ENCODE peak calls at places on chromosomes 11 and 22, in four cellular contexts. D is DND-41, J is left ventricle myocardium inferior, H is GM12878. B is an unnamed sample.

GRCh38 chr11:93939084-93939780 is 81.9 kb upstream of the HEPHL1 start:
- DNase-seq in H (no peak), J (no peak), D (no peak), B (no peak)

GRCh38 chr22:20550851-20551744 is 43.7 kb downstream of the MED15 start:
- DNase-seq in J (no peak), D (no peak), H (peak; percentile 12), B (peak; percentile 80)

GRCh38 chr11:5696210-5696609 is 6.6 kb downstream of the TRIM22 start:
- DNase-seq in H (no peak), J (no peak), D (no peak), B (no peak)

GRCh38 chr11:83054904-83055380 is 16.8 kb downstream of the RAB30 start:
- DNase-seq in H (no peak), J (no peak), D (no peak), B (no peak)

GRCh38 chr11:118171274-118172062 is 5.0 kb downstream of the SCN2B start:
- DNase-seq in D (peak; percentile 80), J (peak; percentile 71), H (no peak), B (peak; percentile 62)

GRCh38 chr11:12799373-12799835 is 125.2 kb downstream of the TEAD1 start:
- DNase-seq in D (no peak), J (no peak), H (no peak), B (no peak)

GRCh38 chr11:3047637-3048036 is 9.6 kb downstream of the CARS1 start:
- DNase-seq in J (no peak), D (no peak), H (no peak), B (no peak)

GRCh38 chr11:119590651-119591308 is 138.2 kb downstream of the NECTIN1 start:
- DNase-seq in H (no peak), J (no peak), D (no peak), B (no peak)

GRCh38 chr22:23192133-23192532 is 11.8 kb downstream of the BCR start:
- DNase-seq in J (no peak), D (no peak), H (no peak), B (no peak)

DNA sequence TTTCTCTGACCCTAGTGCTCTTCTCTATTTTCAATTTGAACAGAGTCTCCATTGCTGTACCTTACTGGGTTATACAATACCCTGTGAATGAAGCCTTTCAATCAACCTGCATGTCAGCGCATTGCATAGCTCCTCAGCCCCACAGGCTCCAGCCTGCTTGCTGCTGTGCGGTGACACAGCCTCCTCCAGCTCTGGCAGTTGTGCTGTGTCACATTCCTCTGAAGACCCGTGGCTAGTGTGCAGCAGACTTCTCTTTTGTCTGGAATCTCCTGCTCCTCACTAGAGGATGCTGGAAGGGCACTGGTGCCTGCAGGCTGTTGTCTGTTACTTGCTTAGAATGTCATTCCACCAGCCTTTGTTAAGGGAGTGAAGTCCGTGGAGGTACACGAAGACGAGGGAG is 390.1 kb upstream of the B3GAT1 start:
- DNase-seq in H (no peak), D (no peak), J (no peak), B (no peak)
- H3K27ac ChIP-seq in H (no peak overlapping the region), D (no peak overlapping the region), J (no peak overlapping the region), B (no peak overlapping the region)

GRCh38 chr11:128208329-128209220 is 378.8 kb downstream of the ETS1 start:
- DNase-seq in D (no peak), H (no peak), J (no peak), B (no peak)
- H3K4me3 ChIP-seq in D (no peak overlapping the region), H (no peak overlapping the region), J (no peak overlapping the region), B (no peak overlapping the region)

GRCh38 chr11:95156133-95156731 is 66.6 kb downstream of the ENDOD1 start:
- DNase-seq in J (no peak), D (no peak), H (no peak), B (no peak)

GRCh38 chr11:95152878-95153856 is 63.5 kb downstream of the ENDOD1 start:
- DNase-seq in H (peak; percentile 26), D (no peak), J (no peak), B (peak; percentile 26)

GRCh38 chr11:95154514-95154913 is 64.9 kb downstream of the ENDOD1 start:
- DNase-seq in D (peak; percentile 27), H (no peak), J (no peak), B (no peak)

GRCh38 chr11:95155385-95155784 is 65.7 kb downstream of the ENDOD1 start:
- DNase-seq in J (no peak), D (no peak), H (no peak), B (no peak)

DNA sequence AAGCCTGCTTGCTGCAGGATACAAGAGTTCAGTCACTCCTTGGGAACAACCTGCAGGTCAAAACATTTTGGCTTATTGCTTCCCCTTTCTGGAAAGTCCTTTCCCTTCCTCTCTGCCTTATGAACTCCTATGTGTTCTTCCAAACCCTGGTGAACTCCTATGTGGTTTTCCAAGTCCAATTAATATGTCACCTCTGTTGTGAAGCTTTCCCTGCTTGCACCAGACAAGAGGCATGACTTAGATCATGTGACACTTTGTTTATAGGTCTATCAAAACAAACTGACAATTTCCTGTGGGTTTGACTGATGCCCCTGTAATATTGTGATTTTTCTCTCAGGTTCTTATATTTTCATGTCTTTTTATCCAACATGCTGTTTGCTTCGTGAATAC is 64.2 kb downstream of the ENDOD1 start:
- DNase-seq in J (no peak), D (no peak), H (no peak), B (no peak)
- H3K27ac ChIP-seq in J (peak overlapping the region; percentile 18), D (no peak overlapping the region), H (no peak overlapping the region), B (peak overlapping the region; percentile 62)

GRCh38 chr22:17749605-17750395 is 24.5 kb downstream of the BID start:
- DNase-seq in J (no peak), H (no peak), D (no peak), B (no peak)

GRCh38 chr22:17744430-17744829 is 29.8 kb downstream of the BID start:
- DNase-seq in H (no peak), D (no peak), J (no peak), B (no peak)

GRCh38 chr22:17746916-17747315 is 27.4 kb downstream of the BID start:
- DNase-seq in J (no peak), D (no peak), H (no peak), B (no peak)

GRCh38 chr22:17751596-17751995 is 22.7 kb downstream of the BID start:
- DNase-seq in H (no peak), D (no peak), J (no peak), B (no peak)

DNA sequence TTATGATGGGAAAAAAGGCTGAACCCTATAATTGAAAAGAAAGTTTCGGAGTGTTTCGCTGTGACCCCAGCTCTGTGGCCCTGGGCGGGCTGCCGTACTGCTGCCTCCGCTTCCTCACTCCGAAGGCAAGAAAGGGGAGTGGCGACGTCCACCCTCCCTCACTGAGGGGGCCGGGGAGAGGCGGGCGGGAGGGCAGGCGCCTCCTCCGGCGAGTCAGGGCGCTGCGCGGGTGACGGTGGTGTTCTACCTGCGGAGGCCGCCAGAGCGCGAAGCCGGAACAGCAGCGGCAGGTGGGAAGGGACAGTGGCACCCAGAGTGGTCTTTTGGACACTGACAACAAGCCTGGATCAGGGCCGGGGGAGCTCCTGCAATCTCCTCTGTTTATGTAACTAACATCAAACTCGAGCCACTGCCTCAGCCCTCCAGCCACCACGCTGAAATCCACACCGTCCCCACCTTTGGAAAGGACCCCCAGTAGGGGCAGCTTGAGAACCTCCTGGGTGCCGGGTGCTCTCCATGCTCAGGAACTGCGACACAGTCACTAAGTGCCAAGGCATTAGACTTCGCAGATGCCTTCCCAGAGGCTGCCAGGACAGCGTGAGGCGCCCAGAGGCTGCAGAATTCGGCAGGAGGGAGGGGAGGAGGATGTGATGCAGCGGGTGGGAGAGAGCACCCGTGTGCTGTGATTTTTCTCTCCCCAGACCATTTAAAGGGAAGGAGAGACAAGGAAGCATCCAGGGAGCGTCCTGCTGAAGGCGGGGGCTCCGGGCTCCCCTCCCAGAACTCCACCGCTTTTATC is 25.5 kb downstream of the BID start:
- DNase-seq in J (peak; percentile 33), D (no peak), H (no peak), B (no peak)
- H3K4me3 ChIP-seq in J (peak overlapping the region; percentile 41), D (no peak overlapping the region), H (no peak overlapping the region), B (no peak overlapping the region)

GRCh38 chr11:47235163-47235562 is 13.5 kb downstream of the ACP2 start:
- DNase-seq in J (no peak), H (no peak), D (no peak), B (no peak)
- H3K27ac ChIP-seq in J (peak overlapping the region; percentile 64), H (no peak overlapping the region), D (no peak overlapping the region), B (peak overlapping the region; percentile 46)

GRCh38 chr11:75450826-75451783 is 18.1 kb upstream of the KLHL35 start:
- DNase-seq in H (no peak), D (peak; percentile 48), J (no peak), B (no peak)
- H3K4me3 ChIP-seq in H (no peak overlapping the region), D (no peak overlapping the region), J (no peak overlapping the region), B (no peak overlapping the region)

GRCh38 chr11:96238563-96239166 is 104.3 kb downstream of the MAML2 start:
- DNase-seq in D (no peak), J (no peak), H (no peak), B (no peak)

GRCh38 chr11:96241351-96241841 is 101.6 kb downstream of the MAML2 start:
- DNase-seq in H (no peak), D (no peak), J (no peak), B (no peak)

GRCh38 chr11:96242971-96243647 is 99.9 kb downstream of the MAML2 start:
- DNase-seq in H (peak; percentile 86), J (peak; percentile 94), D (peak; percentile 95), B (peak; percentile 76)

GRCh38 chr11:96237759-96238158 is 105.2 kb downstream of the MAML2 start:
- DNase-seq in D (no peak), J (no peak), H (no peak), B (no peak)

DNA sequence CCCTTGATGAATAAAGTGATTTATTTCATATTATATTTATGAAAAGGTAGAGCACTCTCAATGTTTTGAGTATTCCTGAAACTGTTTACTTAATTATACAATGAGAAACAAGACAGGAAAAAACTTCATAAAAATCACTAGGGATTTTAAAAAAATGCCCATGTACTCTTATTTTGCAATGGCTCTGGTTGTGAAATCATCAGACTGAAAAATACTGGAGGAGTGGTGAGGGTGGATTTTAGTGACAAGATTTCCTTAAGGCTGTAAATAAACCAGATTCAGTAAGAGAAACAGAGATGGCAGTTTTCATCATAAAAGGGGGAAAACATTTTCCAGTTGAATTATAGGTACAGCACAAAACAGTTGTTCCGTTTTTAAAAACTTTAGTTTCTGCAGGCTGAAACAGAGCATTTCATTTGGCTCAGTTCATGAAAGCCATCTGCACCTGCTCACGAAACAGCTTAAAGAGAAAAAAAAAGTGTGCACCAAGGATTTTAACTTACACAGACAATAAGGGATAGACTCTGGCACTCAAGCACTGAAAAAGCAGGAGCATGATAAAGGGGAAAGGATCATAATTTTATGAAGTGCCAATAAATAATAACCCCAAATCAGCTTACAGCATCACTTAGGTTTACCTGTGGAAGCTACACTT is 100.7 kb downstream of the MAML2 start:
- DNase-seq in J (no peak), D (no peak), H (no peak), B (no peak)
- H3K27ac ChIP-seq in J (peak overlapping the region; percentile 88), D (peak overlapping the region; percentile 84), H (peak overlapping the region; percentile 68), B (no peak overlapping the region)

DNA sequence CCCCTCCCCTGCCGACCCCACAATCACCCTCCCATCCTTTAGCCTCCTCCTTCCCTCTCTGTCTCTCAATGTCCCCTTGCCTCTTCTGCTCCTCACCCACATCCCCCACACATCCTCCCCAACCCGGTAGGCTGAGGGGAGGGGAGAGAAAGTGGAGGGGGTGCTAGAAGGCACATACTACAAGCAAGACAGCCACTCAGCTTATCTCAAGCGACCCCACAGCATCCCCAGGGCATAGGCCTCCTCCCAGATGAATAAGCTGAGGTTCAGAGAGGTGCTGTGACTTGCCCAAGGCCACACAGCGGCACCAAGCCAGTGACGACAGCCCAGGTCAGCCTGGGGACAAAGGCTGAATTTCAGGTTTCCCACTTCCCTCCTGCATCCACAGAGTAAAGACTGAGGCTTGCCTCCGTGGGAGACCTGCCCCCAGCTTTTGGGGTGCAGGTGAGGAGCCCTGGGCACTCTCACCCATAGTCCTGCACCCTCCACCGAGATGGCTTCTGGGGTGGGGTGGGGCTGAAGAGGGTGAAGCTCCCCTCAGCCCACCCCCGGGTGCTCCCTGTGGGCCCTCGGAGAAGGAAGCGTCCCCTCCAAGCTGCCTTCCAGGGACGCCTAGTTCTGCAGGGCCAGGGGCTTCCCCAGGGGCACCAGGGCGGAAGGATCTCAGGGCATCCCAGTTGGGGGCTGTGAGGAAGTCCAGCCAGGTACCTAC is 511 bp downstream of the RAC2 start:
- DNase-seq in D (peak; percentile 82), J (no peak), H (no peak), B (no peak)
- H3K4me3 ChIP-seq in D (peak overlapping the region; percentile 85), J (peak overlapping the region; percentile 47), H (peak overlapping the region; percentile 91), B (peak overlapping the region; percentile 100)

B was measured in CD8-positive, alpha-beta memory T cell.